ENCODE peak calls at places on chromosomes 4 and X, in six cellular contexts. One of them, this sample, is unnamed.

GRCh38 chrX:115690554-115691216 is 129.7 kb downstream of the PLS3 start:
- DNase-seq in NB4: peak
- DNase-seq in endothelial cell of umbilical vein: peak
- DNase-seq in GM12878: peak
- DNase-seq in K562: peak
- DNase-seq in HepG2: peak
- DNase-seq in this sample: peak

GRCh38 chr4:36241771-36242170 is 2.5 kb downstream of the ARAP2 start:
- DNase-seq in NB4: no peak
- DNase-seq in endothelial cell of umbilical vein: no peak
- DNase-seq in GM12878: peak
- DNase-seq in K562: no peak
- DNase-seq in HepG2: no peak
- DNase-seq in this sample: no peak

GRCh38 chr4:179145746-179146530 is 1703.7 kb upstream of the AGA start:
- DNase-seq in NB4: no peak
- DNase-seq in endothelial cell of umbilical vein: no peak
- DNase-seq in GM12878: no peak
- DNase-seq in K562: no peak
- DNase-seq in HepG2: no peak
- DNase-seq in this sample: no peak

GRCh38 chr4:174423257-174423944 is 98.9 kb downstream of the HPGD start:
- DNase-seq in NB4: no peak
- DNase-seq in endothelial cell of umbilical vein: peak
- DNase-seq in GM12878: no peak
- DNase-seq in K562: peak
- DNase-seq in HepG2: no peak
- DNase-seq in this sample: peak

GRCh38 chr4:185702147-185702663 is 109.8 kb downstream of the SORBS2 start:
- DNase-seq in NB4: no peak
- DNase-seq in endothelial cell of umbilical vein: no peak
- DNase-seq in GM12878: no peak
- DNase-seq in K562: no peak
- DNase-seq in HepG2: no peak
- DNase-seq in this sample: no peak

GRCh38 chrX:153662266-153662665 is 11.3 kb downstream of the PNCK start:
- DNase-seq in NB4: peak
- DNase-seq in endothelial cell of umbilical vein: peak
- DNase-seq in GM12878: no peak
- DNase-seq in K562: no peak
- DNase-seq in HepG2: peak
- DNase-seq in this sample: peak

GRCh38 chr4:4533461-4534169 is 8.2 kb downstream of the STX18 start:
- DNase-seq in NB4: no peak
- DNase-seq in endothelial cell of umbilical vein: no peak
- DNase-seq in GM12878: no peak
- DNase-seq in K562: no peak
- DNase-seq in HepG2: no peak
- DNase-seq in this sample: no peak

GRCh38 chr4:94571301-94571700 is 119.6 kb downstream of the PDLIM5 start:
- DNase-seq in NB4: no peak
- DNase-seq in endothelial cell of umbilical vein: no peak
- DNase-seq in GM12878: no peak
- DNase-seq in K562: no peak
- DNase-seq in HepG2: no peak
- DNase-seq in this sample: no peak

GRCh38 chrX:87528487-87528886 is 10.9 kb downstream of the KLHL4 start:
- DNase-seq in NB4: no peak
- DNase-seq in endothelial cell of umbilical vein: no peak
- DNase-seq in GM12878: no peak
- DNase-seq in K562: no peak
- DNase-seq in HepG2: no peak
- DNase-seq in this sample: no peak

GRCh38 chrX:127259742-127260141 is 440.2 kb downstream of the PRR32 start:
- DNase-seq in NB4: no peak
- DNase-seq in endothelial cell of umbilical vein: no peak
- DNase-seq in GM12878: no peak
- DNase-seq in K562: no peak
- DNase-seq in HepG2: no peak
- DNase-seq in this sample: no peak

GRCh38 chr4:164748375-164748774 is 5.6 kb upstream of the SMIM31 start:
- DNase-seq in NB4: peak
- DNase-seq in endothelial cell of umbilical vein: peak
- DNase-seq in GM12878: no peak
- DNase-seq in K562: peak
- DNase-seq in HepG2: peak
- DNase-seq in this sample: no peak

GRCh38 chr4:111871802-111872201 is 273.5 kb upstream of the FAM241A start:
- DNase-seq in NB4: no peak
- DNase-seq in endothelial cell of umbilical vein: no peak
- DNase-seq in GM12878: no peak
- DNase-seq in K562: no peak
- DNase-seq in HepG2: no peak
- DNase-seq in this sample: no peak

GRCh38 chr4:181911420-181911819 is 331.8 kb upstream of the TENM3 start:
- DNase-seq in NB4: no peak
- DNase-seq in endothelial cell of umbilical vein: no peak
- DNase-seq in GM12878: no peak
- DNase-seq in K562: no peak
- DNase-seq in HepG2: no peak
- DNase-seq in this sample: no peak

GRCh38 chr4:186676531-186677158 is 47.0 kb downstream of the FAT1 start:
- DNase-seq in NB4: no peak
- DNase-seq in endothelial cell of umbilical vein: no peak
- DNase-seq in GM12878: no peak
- DNase-seq in K562: no peak
- DNase-seq in HepG2: no peak
- DNase-seq in this sample: peak

GRCh38 chr4:165631912-165632311 is 241.1 kb upstream of the TLL1 start:
- DNase-seq in NB4: no peak
- DNase-seq in endothelial cell of umbilical vein: no peak
- DNase-seq in GM12878: no peak
- DNase-seq in K562: no peak
- DNase-seq in HepG2: no peak
- DNase-seq in this sample: no peak

GRCh38 chrX:31228909-31229308 is 157.1 kb upstream of the FTHL17 start:
- DNase-seq in NB4: peak
- DNase-seq in endothelial cell of umbilical vein: no peak
- DNase-seq in GM12878: peak
- DNase-seq in K562: no peak
- DNase-seq in HepG2: no peak
- DNase-seq in this sample: no peak
- H3K4me3 ChIP-seq in NB4: no peak
- H3K4me3 ChIP-seq in endothelial cell of umbilical vein: no peak
- H3K4me3 ChIP-seq in GM12878: no peak
- H3K4me3 ChIP-seq in K562: no peak
- H3K4me3 ChIP-seq in HepG2: no peak
- H3K4me3 ChIP-seq in this sample: no peak

GRCh38 chrX:45351478-45351877 is 150.8 kb upstream of the DIPK2B start:
- DNase-seq in NB4: no peak
- DNase-seq in endothelial cell of umbilical vein: no peak
- DNase-seq in GM12878: no peak
- DNase-seq in K562: no peak
- DNase-seq in HepG2: no peak
- DNase-seq in this sample: no peak
- TF ChIP-seq MYC in NB4: no peak
- TF ChIP-seq MYC in endothelial cell of umbilical vein: no peak
- TF ChIP-seq MYC in GM12878: no peak
- TF ChIP-seq MYC in K562: no peak
- TF ChIP-seq MYC in HepG2: no peak
- TF ChIP-seq MYC in this sample: no peak

DNA sequence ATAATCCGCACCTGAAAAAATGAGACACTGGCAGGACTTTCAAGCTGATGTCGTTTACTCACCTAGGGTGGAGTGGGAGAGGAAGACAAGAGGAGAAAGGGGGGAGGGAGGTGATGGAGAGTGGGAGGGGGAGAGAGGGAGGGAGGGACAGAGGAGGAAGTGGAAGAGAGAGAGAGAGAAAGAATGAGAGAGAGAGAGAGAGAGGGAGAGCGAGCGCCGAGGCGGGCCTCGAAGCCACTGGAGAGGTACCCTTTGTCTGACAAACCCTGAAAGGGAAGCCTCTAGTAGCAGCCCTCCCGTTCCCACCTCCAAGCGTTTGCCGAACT is 294 bp upstream of the ADGRL3 start:
- DNase-seq in NB4: no peak
- DNase-seq in endothelial cell of umbilical vein: no peak
- DNase-seq in GM12878: no peak
- DNase-seq in K562: no peak
- DNase-seq in HepG2: no peak
- DNase-seq in this sample: no peak
- H3K4me3 ChIP-seq in NB4: no peak
- H3K4me3 ChIP-seq in endothelial cell of umbilical vein: no peak
- H3K4me3 ChIP-seq in GM12878: no peak
- H3K4me3 ChIP-seq in K562: no peak
- H3K4me3 ChIP-seq in HepG2: peak
- H3K4me3 ChIP-seq in this sample: peak

DNA sequence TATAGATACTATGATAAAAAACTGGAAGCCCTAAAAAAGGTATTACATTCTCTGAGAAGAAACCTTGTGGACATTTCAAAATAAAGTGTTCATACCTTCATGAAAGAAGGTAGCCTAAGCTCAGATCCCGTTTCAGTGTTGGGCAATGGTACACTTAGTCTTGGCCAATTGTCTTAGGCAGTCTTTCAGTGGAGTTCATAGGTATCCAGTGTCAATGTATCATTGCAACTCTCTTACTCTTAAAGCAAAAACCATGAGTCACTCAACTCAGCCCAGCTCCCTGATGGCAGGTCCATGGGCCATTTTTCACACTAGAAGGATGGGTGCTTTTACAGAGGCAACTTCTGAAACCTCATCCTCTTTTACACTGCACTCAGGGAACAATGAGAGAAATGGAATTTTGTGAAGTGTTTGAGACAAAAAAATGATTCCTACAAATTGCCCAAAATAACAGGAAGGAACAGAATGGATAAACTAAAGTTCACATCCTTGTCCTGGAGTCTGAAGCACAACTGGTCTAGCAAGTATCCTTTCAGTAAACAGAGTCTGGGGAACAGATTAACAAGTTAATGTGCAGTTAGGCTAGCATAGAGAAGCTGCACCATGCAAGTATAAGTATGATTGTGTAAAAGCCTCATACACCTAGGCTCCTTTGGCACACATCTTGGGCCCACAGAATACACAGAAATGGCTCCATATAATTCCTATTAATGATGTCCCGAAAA is 7.0 kb upstream of the ZNF827 start:
- DNase-seq in NB4: no peak
- DNase-seq in endothelial cell of umbilical vein: no peak
- DNase-seq in GM12878: no peak
- DNase-seq in K562: no peak
- DNase-seq in HepG2: no peak
- DNase-seq in this sample: no peak
- TF ChIP-seq MYC in NB4: no peak
- TF ChIP-seq MYC in endothelial cell of umbilical vein: no peak
- TF ChIP-seq MYC in GM12878: no peak
- TF ChIP-seq MYC in K562: no peak
- TF ChIP-seq MYC in HepG2: no peak
- TF ChIP-seq MYC in this sample: no peak

DNA sequence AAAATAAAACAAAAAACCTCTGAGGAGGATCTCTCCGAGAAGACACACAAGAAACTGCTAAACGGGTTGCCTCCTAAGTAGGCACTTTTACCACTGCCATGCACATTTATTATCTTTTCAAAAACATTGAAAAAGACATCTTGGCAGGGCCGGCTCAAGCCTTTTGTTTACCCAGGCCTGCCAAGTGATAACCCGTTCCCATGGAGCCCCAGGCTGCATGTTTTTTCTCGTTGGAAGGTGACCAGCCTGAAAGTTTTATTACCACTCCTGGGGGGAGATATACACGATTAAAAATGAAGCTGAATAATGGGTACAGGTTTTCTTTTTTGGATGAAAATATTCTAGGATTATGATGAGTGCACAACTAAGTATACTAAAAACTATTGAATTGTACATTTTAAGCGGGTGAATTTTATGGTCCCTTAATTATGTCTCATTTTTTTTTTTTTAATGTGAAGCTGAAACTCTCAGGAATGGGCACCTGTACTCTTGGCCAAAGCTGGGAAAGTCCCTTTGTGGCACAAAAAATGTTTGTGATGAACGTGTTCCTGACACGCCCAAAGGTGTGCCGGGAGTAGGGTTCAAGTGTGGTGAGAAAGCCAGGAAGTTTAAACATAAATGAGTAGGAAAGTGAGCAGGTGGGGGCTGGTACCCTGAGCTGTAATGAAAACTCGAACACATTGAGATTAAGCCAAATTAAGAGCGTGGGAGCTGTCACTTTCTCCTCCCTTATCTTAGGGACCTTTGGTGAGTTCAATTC is 1.5 kb upstream of the MAP7D2 start:
- DNase-seq in NB4: no peak
- DNase-seq in endothelial cell of umbilical vein: no peak
- DNase-seq in GM12878: no peak
- DNase-seq in K562: no peak
- DNase-seq in HepG2: no peak
- DNase-seq in this sample: peak
- H3K4me3 ChIP-seq in NB4: no peak
- H3K4me3 ChIP-seq in endothelial cell of umbilical vein: no peak
- H3K4me3 ChIP-seq in GM12878: no peak
- H3K4me3 ChIP-seq in K562: no peak
- H3K4me3 ChIP-seq in HepG2: no peak
- H3K4me3 ChIP-seq in this sample: no peak

DNA sequence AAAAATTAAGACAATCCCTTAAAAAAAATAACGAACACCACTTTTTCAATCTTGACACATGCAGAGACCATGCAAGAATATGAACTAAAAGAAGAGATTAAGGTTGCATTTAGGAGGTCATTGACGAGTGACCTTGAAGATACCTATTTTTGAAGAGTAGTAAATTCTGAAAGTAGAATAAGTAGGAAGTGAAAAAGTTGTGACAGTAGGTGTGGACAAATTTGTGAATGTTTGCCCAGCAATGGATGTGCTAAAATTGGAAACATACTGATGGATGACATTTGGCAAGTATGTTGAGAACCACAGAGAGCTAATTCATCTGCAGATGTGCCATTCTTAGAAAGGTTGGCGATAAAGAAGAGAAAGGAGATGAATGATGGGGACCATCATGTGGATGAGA is 213.7 kb upstream of the VCX3A start:
- DNase-seq in NB4: no peak
- DNase-seq in endothelial cell of umbilical vein: no peak
- DNase-seq in GM12878: no peak
- DNase-seq in K562: no peak
- DNase-seq in HepG2: no peak
- DNase-seq in this sample: no peak
- TF ChIP-seq MYC in NB4: no peak
- TF ChIP-seq MYC in endothelial cell of umbilical vein: no peak
- TF ChIP-seq MYC in GM12878: no peak
- TF ChIP-seq MYC in K562: no peak
- TF ChIP-seq MYC in HepG2: no peak
- TF ChIP-seq MYC in this sample: no peak

GRCh38 chrX:129953334-129953648 is 29.1 kb upstream of the BCORL1 start:
- DNase-seq in NB4: no peak
- DNase-seq in endothelial cell of umbilical vein: no peak
- DNase-seq in GM12878: no peak
- DNase-seq in K562: no peak
- DNase-seq in HepG2: no peak
- DNase-seq in this sample: no peak
- H3K4me3 ChIP-seq in NB4: no peak
- H3K4me3 ChIP-seq in endothelial cell of umbilical vein: no peak
- H3K4me3 ChIP-seq in GM12878: peak
- H3K4me3 ChIP-seq in K562: no peak
- H3K4me3 ChIP-seq in HepG2: no peak
- H3K4me3 ChIP-seq in this sample: no peak